ENCODE peak calls at places on chromosomes 4 and X, in six cellular contexts. One of them, this sample, is unnamed.

GRCh38 chr4:3124070-3124767 is 49.7 kb downstream of the HTT start:
- DNase-seq in non-pigmented ciliary epithelial cell: no peak
- DNase-seq in ELR: no peak
- DNase-seq in pulmonary artery endothelial cell: no peak
- DNase-seq in GOT3: no peak
- DNase-seq in WTC11: no peak
- DNase-seq in this sample: no peak

GRCh38 chrX:3545901-3546300 is 167.5 kb downstream of the PRKX start:
- DNase-seq in non-pigmented ciliary epithelial cell: no peak
- DNase-seq in ELR: no peak
- DNase-seq in pulmonary artery endothelial cell: no peak
- DNase-seq in GOT3: no peak
- DNase-seq in WTC11: no peak
- DNase-seq in this sample: peak

GRCh38 chr4:156754832-156755570 is 216.6 kb downstream of the PDGFC start:
- DNase-seq in non-pigmented ciliary epithelial cell: no peak
- DNase-seq in ELR: no peak
- DNase-seq in pulmonary artery endothelial cell: no peak
- DNase-seq in GOT3: no peak
- DNase-seq in WTC11: no peak
- DNase-seq in this sample: no peak

GRCh38 chr4:43496188-43496587 is 603.7 kb downstream of the GRXCR1 start:
- DNase-seq in non-pigmented ciliary epithelial cell: no peak
- DNase-seq in ELR: peak
- DNase-seq in pulmonary artery endothelial cell: no peak
- DNase-seq in GOT3: no peak
- DNase-seq in WTC11: no peak
- DNase-seq in this sample: no peak

GRCh38 chr4:139740121-139740520 is 74.5 kb downstream of the MGST2 start:
- DNase-seq in non-pigmented ciliary epithelial cell: no peak
- DNase-seq in ELR: no peak
- DNase-seq in pulmonary artery endothelial cell: no peak
- DNase-seq in GOT3: no peak
- DNase-seq in WTC11: no peak
- DNase-seq in this sample: peak

GRCh38 chr4:137967480-137968190 is 274.5 kb downstream of the SLC7A11 start:
- DNase-seq in non-pigmented ciliary epithelial cell: no peak
- DNase-seq in ELR: peak
- DNase-seq in pulmonary artery endothelial cell: no peak
- DNase-seq in GOT3: no peak
- DNase-seq in WTC11: no peak
- DNase-seq in this sample: peak

GRCh38 chr4:3644849-3645627 is 112.8 kb upstream of the LRPAP1 start:
- DNase-seq in non-pigmented ciliary epithelial cell: no peak
- DNase-seq in ELR: peak
- DNase-seq in pulmonary artery endothelial cell: no peak
- DNase-seq in GOT3: no peak
- DNase-seq in WTC11: no peak
- DNase-seq in this sample: no peak

GRCh38 chr4:28675582-28675981 is 1814.9 kb downstream of the STIM2 start:
- DNase-seq in non-pigmented ciliary epithelial cell: peak
- DNase-seq in ELR: peak
- DNase-seq in pulmonary artery endothelial cell: no peak
- DNase-seq in GOT3: no peak
- DNase-seq in WTC11: no peak
- DNase-seq in this sample: peak

GRCh38 chr4:88616275-88616996 is 24.2 kb downstream of the HERC3 start:
- DNase-seq in non-pigmented ciliary epithelial cell: no peak
- DNase-seq in ELR: peak
- DNase-seq in pulmonary artery endothelial cell: no peak
- DNase-seq in GOT3: peak
- DNase-seq in WTC11: no peak
- DNase-seq in this sample: peak

GRCh38 chr4:155629183-155629825 is 37.3 kb upstream of the GUCY1A1 start:
- DNase-seq in non-pigmented ciliary epithelial cell: no peak
- DNase-seq in ELR: peak
- DNase-seq in pulmonary artery endothelial cell: no peak
- DNase-seq in GOT3: no peak
- DNase-seq in WTC11: no peak
- DNase-seq in this sample: peak

GRCh38 chr4:94711635-94712034 is 46.1 kb upstream of the BMPR1B start:
- DNase-seq in non-pigmented ciliary epithelial cell: no peak
- DNase-seq in ELR: no peak
- DNase-seq in pulmonary artery endothelial cell: no peak
- DNase-seq in GOT3: no peak
- DNase-seq in WTC11: no peak
- DNase-seq in this sample: no peak

GRCh38 chr4:168569066-168569908 is 72.4 kb downstream of the PALLD start:
- DNase-seq in non-pigmented ciliary epithelial cell: no peak
- DNase-seq in ELR: peak
- DNase-seq in pulmonary artery endothelial cell: peak
- DNase-seq in GOT3: no peak
- DNase-seq in WTC11: no peak
- DNase-seq in this sample: peak

GRCh38 chr4:138445098-138445497 is 202.9 kb upstream of the SLC7A11 start:
- DNase-seq in non-pigmented ciliary epithelial cell: no peak
- DNase-seq in ELR: no peak
- DNase-seq in pulmonary artery endothelial cell: no peak
- DNase-seq in GOT3: no peak
- DNase-seq in WTC11: no peak
- DNase-seq in this sample: no peak

GRCh38 chr4:8695237-8696219 is 103.0 kb downstream of the CPZ start:
- DNase-seq in non-pigmented ciliary epithelial cell: no peak
- DNase-seq in ELR: no peak
- DNase-seq in pulmonary artery endothelial cell: no peak
- DNase-seq in GOT3: no peak
- DNase-seq in WTC11: no peak
- DNase-seq in this sample: no peak

GRCh38 chrX:8848921-8849320 is 47.7 kb upstream of the FAM9A start:
- DNase-seq in non-pigmented ciliary epithelial cell: no peak
- DNase-seq in ELR: peak
- DNase-seq in pulmonary artery endothelial cell: no peak
- DNase-seq in GOT3: no peak
- DNase-seq in WTC11: no peak
- DNase-seq in this sample: peak

GRCh38 chr4:23654791-23655190 is 235.1 kb downstream of the PPARGC1A start:
- DNase-seq in non-pigmented ciliary epithelial cell: peak
- DNase-seq in ELR: peak
- DNase-seq in pulmonary artery endothelial cell: no peak
- DNase-seq in GOT3: no peak
- DNase-seq in WTC11: no peak
- DNase-seq in this sample: peak

GRCh38 chr4:83704786-83705185 is 168.9 kb downstream of the GPAT3 start:
- DNase-seq in non-pigmented ciliary epithelial cell: no peak
- DNase-seq in ELR: no peak
- DNase-seq in pulmonary artery endothelial cell: no peak
- DNase-seq in GOT3: no peak
- DNase-seq in WTC11: no peak
- DNase-seq in this sample: no peak

GRCh38 chrX:132984058-132984650 is 25.7 kb upstream of the HS6ST2 start:
- DNase-seq in non-pigmented ciliary epithelial cell: no peak
- DNase-seq in ELR: no peak
- DNase-seq in pulmonary artery endothelial cell: no peak
- DNase-seq in GOT3: no peak
- DNase-seq in WTC11: no peak
- DNase-seq in this sample: no peak

GRCh38 chr4:98950925-98951324 is 22.0 kb upstream of the EIF4E start:
- DNase-seq in non-pigmented ciliary epithelial cell: no peak
- DNase-seq in ELR: peak
- DNase-seq in pulmonary artery endothelial cell: no peak
- DNase-seq in GOT3: no peak
- DNase-seq in WTC11: no peak
- DNase-seq in this sample: peak

GRCh38 chr4:174213734-174214101 is 69.7 kb downstream of the FBXO8 start:
- DNase-seq in non-pigmented ciliary epithelial cell: no peak
- DNase-seq in ELR: no peak
- DNase-seq in pulmonary artery endothelial cell: no peak
- DNase-seq in GOT3: no peak
- DNase-seq in WTC11: peak
- DNase-seq in this sample: no peak

GRCh38 chr4:158172196-158172557 is 648 bp downstream of the GASK1B start:
- DNase-seq in non-pigmented ciliary epithelial cell: no peak
- DNase-seq in ELR: peak
- DNase-seq in pulmonary artery endothelial cell: no peak
- DNase-seq in GOT3: no peak
- DNase-seq in WTC11: no peak
- DNase-seq in this sample: peak

GRCh38 chr4:102736636-102737549 is 23.9 kb downstream of the MANBA start:
- DNase-seq in non-pigmented ciliary epithelial cell: no peak
- DNase-seq in ELR: no peak
- DNase-seq in pulmonary artery endothelial cell: no peak
- DNase-seq in GOT3: no peak
- DNase-seq in WTC11: peak
- DNase-seq in this sample: peak

GRCh38 chr4:85399270-85399669 is 75.7 kb upstream of the ARHGAP24 start:
- DNase-seq in non-pigmented ciliary epithelial cell: no peak
- DNase-seq in ELR: no peak
- DNase-seq in pulmonary artery endothelial cell: no peak
- DNase-seq in GOT3: no peak
- DNase-seq in WTC11: no peak
- DNase-seq in this sample: no peak

GRCh38 chr4:187175197-187175596 is 451.5 kb upstream of the FAT1 start:
- DNase-seq in non-pigmented ciliary epithelial cell: no peak
- DNase-seq in ELR: peak
- DNase-seq in pulmonary artery endothelial cell: no peak
- DNase-seq in GOT3: no peak
- DNase-seq in WTC11: no peak
- DNase-seq in this sample: peak

GRCh38 chr4:17597517-17597916 is 16.9 kb upstream of the MED28 start:
- DNase-seq in non-pigmented ciliary epithelial cell: no peak
- DNase-seq in ELR: peak
- DNase-seq in pulmonary artery endothelial cell: no peak
- DNase-seq in GOT3: no peak
- DNase-seq in WTC11: no peak
- DNase-seq in this sample: peak

GRCh38 chr4:90445380-90445779 is 318.2 kb downstream of the CCSER1 start:
- DNase-seq in non-pigmented ciliary epithelial cell: no peak
- DNase-seq in ELR: no peak
- DNase-seq in pulmonary artery endothelial cell: no peak
- DNase-seq in GOT3: no peak
- DNase-seq in WTC11: no peak
- DNase-seq in this sample: peak

GRCh38 chr4:108337923-108338322 is 169.2 kb upstream of the LEF1 start:
- DNase-seq in non-pigmented ciliary epithelial cell: no peak
- DNase-seq in ELR: peak
- DNase-seq in pulmonary artery endothelial cell: no peak
- DNase-seq in GOT3: no peak
- DNase-seq in WTC11: no peak
- DNase-seq in this sample: no peak

GRCh38 chr4:82802906-82803305 is 4.3 kb upstream of the SCD5 start:
- DNase-seq in non-pigmented ciliary epithelial cell: no peak
- DNase-seq in ELR: no peak
- DNase-seq in pulmonary artery endothelial cell: no peak
- DNase-seq in GOT3: no peak
- DNase-seq in WTC11: no peak
- DNase-seq in this sample: no peak

GRCh38 chr4:188697217-188697616 is 558.0 kb downstream of the TRIML1 start:
- DNase-seq in non-pigmented ciliary epithelial cell: no peak
- DNase-seq in ELR: no peak
- DNase-seq in pulmonary artery endothelial cell: no peak
- DNase-seq in GOT3: no peak
- DNase-seq in WTC11: no peak
- DNase-seq in this sample: no peak

GRCh38 chrX:48468247-48468671 is 1.8 kb downstream of the SLC38A5 start:
- DNase-seq in non-pigmented ciliary epithelial cell: no peak
- DNase-seq in ELR: no peak
- DNase-seq in pulmonary artery endothelial cell: no peak
- DNase-seq in GOT3: no peak
- DNase-seq in WTC11: no peak
- DNase-seq in this sample: peak

GRCh38 chr4:71974681-71975080 is 57.1 kb upstream of the NPFFR2 start:
- DNase-seq in non-pigmented ciliary epithelial cell: peak
- DNase-seq in ELR: peak
- DNase-seq in pulmonary artery endothelial cell: no peak
- DNase-seq in GOT3: no peak
- DNase-seq in WTC11: no peak
- DNase-seq in this sample: peak

GRCh38 chr4:103032575-103032974 is 13.1 kb upstream of the SLC9B1 start:
- DNase-seq in non-pigmented ciliary epithelial cell: no peak
- DNase-seq in ELR: peak
- DNase-seq in pulmonary artery endothelial cell: no peak
- DNase-seq in GOT3: no peak
- DNase-seq in WTC11: peak
- DNase-seq in this sample: peak

GRCh38 chr4:13966241-13967195 is 339.0 kb upstream of the BOD1L1 start:
- DNase-seq in non-pigmented ciliary epithelial cell: peak
- DNase-seq in ELR: peak
- DNase-seq in pulmonary artery endothelial cell: peak
- DNase-seq in GOT3: no peak
- DNase-seq in WTC11: peak
- DNase-seq in this sample: peak

GRCh38 chr4:48899950-48900349 is 6.6 kb downstream of the OCIAD2 start:
- DNase-seq in non-pigmented ciliary epithelial cell: peak
- DNase-seq in ELR: no peak
- DNase-seq in pulmonary artery endothelial cell: no peak
- DNase-seq in GOT3: no peak
- DNase-seq in WTC11: no peak
- DNase-seq in this sample: no peak

GRCh38 chr4:101500742-101501141 is 153.4 kb upstream of the PPP3CA start:
- DNase-seq in non-pigmented ciliary epithelial cell: no peak
- DNase-seq in ELR: no peak
- DNase-seq in pulmonary artery endothelial cell: no peak
- DNase-seq in GOT3: no peak
- DNase-seq in WTC11: no peak
- DNase-seq in this sample: peak